ENCODE peak calls at places on chromosomes 16 and 17, in nine cellular contexts. P, G, C, L, X, D, U, J and Q are unnamed samples.

GRCh38 chr17:30343741-30344140 is 9.9 kb upstream of the TMIGD1 start:
- DNase-seq in G (no peak), L (no peak), U (no peak), P (no peak), C (no peak), D (no peak), J (no peak), X (no peak), Q (no peak)

GRCh38 chr16:82119405-82119804 is 50.6 kb downstream of the MPHOSPH6 start:
- DNase-seq in G (no peak), D (no peak), X (no peak), C (no peak), L (no peak), J (no peak), U (no peak), P (no peak), Q (no peak)

GRCh38 chr17:34398990-34399389 is 36.0 kb upstream of the CCL1 start:
- DNase-seq in C (no peak), U (no peak), L (no peak), X (no peak), P (no peak), D (no peak), J (no peak), G (no peak), Q (no peak)

GRCh38 chr16:15509593-15510520 is 75.5 kb downstream of the BMERB1 start:
- DNase-seq in L (peak; percentile 60), J (no peak), G (no peak), C (no peak), D (no peak), P (peak; percentile 21), X (no peak), U (no peak), Q (no peak)

GRCh38 chr17:77306790-77307478 is 166.2 kb downstream of the SEC14L1 start:
- DNase-seq in X (peak; percentile 68), P (no peak), L (no peak), J (no peak), D (peak; percentile 53), C (no peak), U (no peak), G (no peak), Q (no peak)

GRCh38 chr16:78993342-78993741 is 607.2 kb downstream of the MAF start:
- DNase-seq in D (no peak), J (no peak), U (no peak), X (no peak), L (no peak), C (peak; percentile 21), P (no peak), G (no peak), Q (no peak)

GRCh38 chr16:4962716-4963115 is 4.6 kb downstream of the SEC14L5 start:
- DNase-seq in J (no peak), D (no peak), L (no peak), U (no peak), P (no peak), C (no peak), X (no peak), G (no peak), Q (no peak)

GRCh38 chr17:82117139-82118090 is 19.4 kb upstream of the FASN start:
- DNase-seq in G (no peak), D (no peak), C (no peak), X (no peak), J (no peak), P (no peak), U (no peak), L (no peak), Q (no peak)

GRCh38 chr16:47861999-47862398 is 293.8 kb downstream of the ABCC12 start:
- DNase-seq in L (no peak), U (no peak), D (no peak), G (no peak), C (no peak), J (no peak), X (no peak), P (no peak), Q (no peak)

GRCh38 chr17:68460715-68461114 is 3.4 kb upstream of the WIPI1 start:
- DNase-seq in D (no peak), X (no peak), C (no peak), G (no peak), P (no peak), J (no peak), L (no peak), U (no peak), Q (no peak)

GRCh38 chr17:37802712-37803416 is 58.0 kb upstream of the HNF1B start:
- DNase-seq in D (no peak), P (no peak), X (no peak), L (peak; percentile 80), G (no peak), C (no peak), J (peak; percentile 73), U (no peak), Q (no peak)

GRCh38 chr16:72723781-72724180 is 324.1 kb downstream of the ZFHX3 start:
- DNase-seq in L (peak; percentile 51), P (no peak), G (no peak), X (no peak), J (peak; percentile 28), C (no peak), U (no peak), D (no peak), Q (no peak)

GRCh38 chr17:58242171-58242784 is 3.9 kb downstream of the LPO start:
- DNase-seq in G (no peak), C (no peak), J (no peak), X (no peak), D (no peak), P (no peak), U (no peak), L (no peak), Q (no peak)

GRCh38 chr17:27797390-27798091 is 2.8 kb downstream of the NOS2 start:
- DNase-seq in U (no peak), P (no peak), G (peak; percentile 47), J (no peak), C (no peak), X (no peak), L (no peak), D (no peak), Q (no peak)
- TF ChIP-seq CTCF in U (no peak), P (no peak), G (peak; percentile 47), J (peak; percentile 1), C (no peak), X (no peak), L (no peak), D (no peak), Q (no peak)

GRCh38 chr16:354971-355441 is 2.5 kb upstream of the AXIN1 start:
- DNase-seq in J (no peak), D (peak; percentile 77), P (no peak), L (no peak), C (no peak), X (peak; percentile 55), G (no peak), U (peak; percentile 79), Q (no peak)

GRCh38 chr16:353404-354285 is 1.1 kb upstream of the AXIN1 start:
- DNase-seq in D (peak; percentile 89), G (no peak), J (no peak), L (no peak), C (no peak), P (peak; percentile 35), U (no peak), X (peak; percentile 73), Q (no peak)

GRCh38 chr16:351804-352520 is 561 bp downstream of the AXIN1 start:
- DNase-seq in G (no peak), J (peak; percentile 11), C (peak; percentile 41), L (no peak), D (peak; percentile 83), U (no peak), P (no peak), X (peak; percentile 71), Q (no peak)

GRCh38 chr16:354286-354881 is 1.9 kb upstream of the AXIN1 start:
- DNase-seq in L (no peak), C (no peak), X (peak; percentile 60), D (peak; percentile 78), U (no peak), J (no peak), P (no peak), G (no peak), Q (no peak)

DNA sequence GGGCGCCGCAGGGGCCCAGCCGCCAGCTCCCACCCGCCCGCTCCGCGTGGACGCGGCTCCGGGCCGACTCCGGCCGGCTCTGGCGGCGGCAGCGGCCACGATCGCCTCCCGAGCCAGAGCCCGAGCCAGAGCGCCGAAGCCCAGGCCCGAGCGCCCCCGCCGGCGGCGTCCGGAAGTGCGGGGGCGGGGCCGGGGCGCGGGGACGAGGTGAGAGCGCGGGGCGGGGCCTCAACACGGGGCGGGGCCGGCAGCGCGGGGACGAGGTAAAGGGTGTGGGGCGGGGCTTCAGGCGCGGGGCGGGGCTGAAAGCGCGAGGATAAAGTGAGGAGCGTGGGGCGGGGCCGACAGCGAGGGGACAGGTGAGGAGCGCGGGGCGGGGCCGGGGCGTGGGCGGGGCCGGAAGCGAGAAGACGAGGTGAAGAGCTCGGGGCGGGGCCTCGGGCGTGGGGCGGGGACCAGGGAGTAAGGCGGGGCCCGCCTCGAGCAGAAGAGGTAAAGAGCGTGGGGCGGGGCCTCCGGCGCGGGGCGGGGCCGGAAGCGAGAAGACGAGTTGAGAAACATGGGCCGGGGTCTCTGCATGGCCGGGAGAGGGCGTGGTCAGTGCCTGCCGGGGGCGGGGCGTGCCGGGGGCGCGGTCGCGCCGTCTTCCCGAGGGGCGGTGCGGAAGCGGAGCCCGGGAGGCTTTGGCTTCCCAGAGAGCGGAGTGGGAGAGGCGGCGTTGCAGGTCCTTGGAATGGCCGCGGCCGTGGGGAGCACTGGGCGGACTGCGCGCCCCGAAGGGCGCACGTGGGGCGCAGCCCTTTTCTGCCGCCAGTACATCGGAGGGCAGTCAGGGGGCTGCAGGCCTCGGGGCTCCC is at the start of gene AXIN1:
- DNase-seq in X (peak; percentile 100), C (peak; percentile 100), D (peak; percentile 100), P (peak; percentile 100), L (peak; percentile 85), U (peak; percentile 100), J (peak; percentile 97), G (peak; percentile 100), Q (peak; percentile 95)
- TF ChIP-seq CTCF in X (peak; percentile 64), C (peak; percentile 66), D (no peak), P (no peak), L (peak; percentile 60), U (peak; percentile 17), J (peak; percentile 22), G (peak; percentile 46), Q (peak; percentile 37)

DNA sequence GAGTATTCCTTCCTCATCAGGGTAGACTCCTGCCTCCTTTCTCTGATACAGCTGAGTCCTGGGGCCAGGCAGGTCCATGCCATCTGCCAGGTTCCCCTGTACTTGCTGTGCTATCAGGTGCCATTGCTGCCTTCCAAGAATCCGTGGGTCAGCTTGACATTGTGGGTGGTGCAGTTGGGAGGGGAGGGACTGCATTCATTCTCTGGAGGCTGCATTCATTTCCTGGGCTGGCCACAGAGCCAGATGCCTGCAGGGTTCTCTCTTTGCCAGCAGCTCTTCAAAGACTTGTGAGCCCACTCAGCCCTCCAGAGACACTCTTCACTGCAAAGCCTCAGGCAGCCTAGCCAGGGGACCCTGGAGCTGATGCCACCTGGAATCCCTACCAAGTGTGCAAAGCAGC is 20.7 kb downstream of the ANKFN1 start:
- DNase-seq in U (no peak), X (no peak), D (no peak), P (no peak), G (peak; percentile 22), C (no peak), L (no peak), J (no peak), Q (no peak)
- TF ChIP-seq CTCF in U (no peak), X (no peak), D (no peak), P (no peak), G (no peak), C (no peak), L (no peak), J (no peak), Q (no peak)

DNA sequence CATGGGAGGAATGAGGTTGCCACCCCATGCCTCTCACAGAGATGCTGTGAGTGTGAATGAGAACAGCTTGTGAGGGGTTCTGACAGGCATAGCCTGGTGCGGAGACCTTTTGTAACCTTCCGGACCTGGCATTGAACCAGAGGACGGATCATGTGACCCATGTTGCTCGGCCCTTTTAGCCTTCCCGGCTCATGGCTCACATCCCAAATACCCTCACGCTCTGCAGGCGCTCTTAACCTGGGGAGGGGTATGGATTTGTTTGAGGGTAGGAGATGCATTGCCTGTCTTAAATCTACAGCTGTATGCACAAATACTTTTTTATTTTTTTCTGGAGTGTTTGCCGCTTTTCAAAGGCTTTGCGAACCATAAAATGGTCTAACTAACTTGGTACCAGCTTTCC is 102.4 kb upstream of the CRHR1 start:
- DNase-seq in J (no peak), X (no peak), C (no peak), L (no peak), G (no peak), D (no peak), P (no peak), U (no peak), Q (no peak)
- TF ChIP-seq CTCF in J (no peak), X (no peak), C (no peak), L (no peak), G (no peak), D (no peak), P (no peak), U (no peak), Q (no peak)